ENCODE peak calls at places on chromosomes 16 and 17, in five cellular contexts. A is ELR; O is non-pigmented ciliary epithelial cell; S is skeletal muscle cell; T is CD8-positive, alpha-beta memory T cell. Q is an unnamed sample.

GRCh38 chr16:85089485-85089884 is 22.8 kb downstream of the CIBAR2 start:
- DNase-seq in S (no peak), A (no peak), O (no peak), T (no peak), Q (no peak)

GRCh38 chr16:85675528-85675927 is 13.2 kb downstream of the GINS2 start:
- DNase-seq in A (peak), T (no peak), O (no peak), S (no peak), Q (no peak)

GRCh38 chr17:13046361-13046760 is 28.5 kb upstream of the ELAC2 start:
- DNase-seq in A (no peak), O (no peak), S (no peak), T (no peak), Q (no peak)

GRCh38 chr17:5821813-5822212 is 237.5 kb upstream of the NLRP1 start:
- DNase-seq in T (no peak), O (no peak), S (no peak), A (no peak), Q (no peak)

GRCh38 chr16:86984975-86985655 is 332.1 kb downstream of the C16orf95 start:
- DNase-seq in T (no peak), O (no peak), A (no peak), S (no peak), Q (no peak)

GRCh38 chr16:23171234-23171948 is 11.2 kb upstream of the SCNN1G start:
- DNase-seq in S (no peak), O (no peak), A (peak), T (no peak), Q (no peak)

GRCh38 chr16:57616871-57617270 is 11.6 kb upstream of the ADGRG1 start:
- DNase-seq in O (no peak), A (no peak), S (no peak), T (no peak), Q (no peak)

GRCh38 chr17:59890720-59891119 is 2.0 kb downstream of the TUBD1 start:
- DNase-seq in A (peak), T (no peak), O (no peak), S (peak), Q (no peak)

GRCh38 chr17:30780343-30780742 is 44.1 kb downstream of the CRLF3 start:
- DNase-seq in T (no peak), O (no peak), A (no peak), S (no peak), Q (no peak)

GRCh38 chr17:68599873-68600122 is 1.4 kb downstream of the FAM20A start:
- DNase-seq in A (no peak), T (no peak), S (no peak), O (no peak), Q (no peak)

GRCh38 chr17:32523827-32524552 is 37.2 kb downstream of the CDK5R1 start:
- DNase-seq in T (peak), A (no peak), S (no peak), O (no peak), Q (no peak)

GRCh38 chr17:72122336-72122667 is 1.5 kb downstream of the SOX9 start:
- DNase-seq in A (no peak), S (no peak), O (no peak), T (no peak), Q (no peak)

GRCh38 chr16:21710938-21711337 is 47.2 kb downstream of the OTOA start:
- DNase-seq in S (no peak), T (no peak), A (no peak), O (no peak), Q (no peak)

GRCh38 chr17:74822329-74823175 is 37.1 kb downstream of the GRIN2C start:
- DNase-seq in T (no peak), A (no peak), O (no peak), S (no peak), Q (no peak)

GRCh38 chr16:70331588-70332358 is 14.9 kb upstream of the DDX19A start:
- DNase-seq in T (no peak), O (no peak), S (no peak), A (peak), Q (no peak)

GRCh38 chr17:7046127-7046724 is 2.3 kb upstream of the SLC16A11 start:
- DNase-seq in O (no peak), A (peak), T (no peak), S (no peak), Q (peak)

GRCh38 chr16:87304951-87305350 is 12.2 kb downstream of the C16orf95 start:
- DNase-seq in O (no peak), A (no peak), S (no peak), T (no peak), Q (no peak)

GRCh38 chr17:77638229-77638628 is 320.3 kb upstream of the TNRC6C start:
- DNase-seq in S (no peak), O (no peak), A (no peak), T (no peak), Q (no peak)

GRCh38 chr17:44960654-44961053 is 7.4 kb downstream of the C1QL1 start:
- DNase-seq in S (no peak), T (no peak), O (no peak), A (no peak), Q (no peak)

GRCh38 chr17:19262650-19263620 is 25.8 kb downstream of the EPN2 start:
- DNase-seq in O (no peak), T (no peak), A (peak), S (no peak), Q (no peak)

GRCh38 chr16:72172105-72173034 is at the start of gene PMFBP1:
- DNase-seq in O (peak), A (peak), S (peak), T (no peak), Q (peak)

GRCh38 chr16:85554791-85555548 is 58.2 kb upstream of the GSE1 start:
- DNase-seq in A (peak), S (no peak), O (no peak), T (peak), Q (peak)

GRCh38 chr16:11759163-11759834 is 16.6 kb upstream of the TXNDC11 start:
- DNase-seq in S (no peak), O (no peak), T (no peak), A (no peak), Q (no peak)

GRCh38 chr16:23367564-23367963 is 65.5 kb downstream of the SCNN1B start:
- DNase-seq in A (no peak), S (no peak), O (no peak), T (no peak), Q (no peak)

GRCh38 chr17:57484826-57485565 is 228.7 kb downstream of the MSI2 start:
- DNase-seq in O (no peak), A (no peak), T (no peak), S (no peak), Q (no peak)

GRCh38 chr17:28993013-28993600 is 12.7 kb downstream of the SEZ6 start:
- DNase-seq in O (no peak), A (no peak), S (no peak), T (no peak), Q (no peak)

GRCh38 chr17:80921741-80922579 is 69.7 kb upstream of the CHMP6 start:
- DNase-seq in A (no peak), O (no peak), T (no peak), S (no peak), Q (no peak)

GRCh38 chr17:17667231-17667630 is 14.0 kb upstream of the RAI1 start:
- DNase-seq in O (no peak), T (no peak), S (no peak), A (no peak), Q (no peak)

GRCh38 chr17:15121426-15121825 is 143.7 kb downstream of the PMP22 start:
- DNase-seq in T (no peak), A (no peak), O (no peak), S (peak), Q (no peak)

GRCh38 chr17:78940708-78941107 is 15.5 kb upstream of the TIMP2 start:
- DNase-seq in T (no peak), S (no peak), O (no peak), A (peak), Q (no peak)

GRCh38 chr17:39139137-39139516 is 12.3 kb downstream of the PLXDC1 start:
- DNase-seq in S (no peak), A (peak), O (peak), T (no peak), Q (no peak)

GRCh38 chr17:49063652-49064051 is 66.5 kb downstream of the IGF2BP1 start:
- DNase-seq in T (no peak), O (no peak), S (no peak), A (no peak), Q (no peak)

GRCh38 chr17:78142113-78142861 is 3.9 kb upstream of the C17orf99 start:
- DNase-seq in O (no peak), S (no peak), T (no peak), A (peak), Q (no peak)

GRCh38 chr16:16086653-16087446 is 136.4 kb downstream of the ABCC6 start:
- DNase-seq in O (no peak), T (no peak), A (no peak), S (no peak), Q (no peak)

GRCh38 chr16:66580605-66581209 is 1.4 kb downstream of the CMTM2 start:
- DNase-seq in T (no peak), O (no peak), A (peak), S (peak), Q (no peak)

GRCh38 chr16:29148867-29149272 is 164.0 kb downstream of the LAT start:
- DNase-seq in O (no peak), S (no peak), A (no peak), T (peak), Q (no peak)

GRCh38 chr16:18804540-18804939 is 3.2 kb upstream of the ARL6IP1 start:
- DNase-seq in A (no peak), O (no peak), S (no peak), T (no peak), Q (no peak)

GRCh38 chr17:27807567-27808470 is 7.5 kb upstream of the NOS2 start:
- DNase-seq in O (no peak), S (no peak), T (peak), A (no peak), Q (peak)

Q was measured in activated B cell treated with CpG ODN at 0.5 μM for 24 hours.